ENCODE peak calls at places on chromosomes 5 and 9, in six cellular contexts. One of them, this sample, is unnamed. For H3K4me1, the result is how much of the 10 kb centered on the place peaks cover.

GRCh38 chr9:108262836-108263235 is 593.0 kb downstream of the ACTL7B start:
- DNase-seq in H9: no peak
- DNase-seq in IMR-90: no peak
- DNase-seq in mesenchymal stem cell: no peak
- DNase-seq in H1: no peak
- DNase-seq in trophoblast cell: no peak
- DNase-seq in this sample: no peak

GRCh38 chr5:14364576-14365472 is 216.8 kb upstream of the OTULINL start:
- DNase-seq in mesenchymal stem cell: no peak
- DNase-seq in IMR-90: no peak
- DNase-seq in H1: peak
- DNase-seq in H9: peak
- DNase-seq in trophoblast cell: peak
- DNase-seq in this sample: no peak

GRCh38 chr9:114238919-114239879 is 83.7 kb upstream of the ORM1 start:
- DNase-seq in H9: peak
- DNase-seq in trophoblast cell: peak
- DNase-seq in H1: no peak
- DNase-seq in mesenchymal stem cell: peak
- DNase-seq in IMR-90: peak
- DNase-seq in this sample: no peak

GRCh38 chr9:33329117-33329563 is 38.8 kb downstream of the NFX1 start:
- DNase-seq in H9: no peak
- DNase-seq in mesenchymal stem cell: peak
- DNase-seq in trophoblast cell: peak
- DNase-seq in H1: no peak
- DNase-seq in IMR-90: peak
- DNase-seq in this sample: no peak

GRCh38 chr5:33788922-33789321 is 102.9 kb downstream of the ADAMTS12 start:
- DNase-seq in trophoblast cell: peak
- DNase-seq in H9: no peak
- DNase-seq in mesenchymal stem cell: peak
- DNase-seq in H1: no peak
- DNase-seq in IMR-90: peak
- DNase-seq in this sample: no peak

GRCh38 chr5:139052975-139053374 is 145.2 kb downstream of the SIL1 start:
- DNase-seq in trophoblast cell: no peak
- DNase-seq in H9: no peak
- DNase-seq in H1: no peak
- DNase-seq in mesenchymal stem cell: no peak
- DNase-seq in IMR-90: no peak
- DNase-seq in this sample: no peak

GRCh38 chr5:150082364-150082763 is 4.0 kb downstream of the CSF1R start:
- DNase-seq in trophoblast cell: no peak
- DNase-seq in H1: no peak
- DNase-seq in mesenchymal stem cell: no peak
- DNase-seq in IMR-90: no peak
- DNase-seq in H9: no peak
- DNase-seq in this sample: no peak

GRCh38 chr5:74642543-74642863 is 2.0 kb upstream of the ENC1 start:
- DNase-seq in H9: no peak
- DNase-seq in trophoblast cell: no peak
- DNase-seq in mesenchymal stem cell: no peak
- DNase-seq in IMR-90: no peak
- DNase-seq in H1: no peak
- DNase-seq in this sample: no peak

GRCh38 chr5:177486256-177486655 is 11.1 kb downstream of the PDLIM7 start:
- DNase-seq in mesenchymal stem cell: no peak
- DNase-seq in trophoblast cell: no peak
- DNase-seq in IMR-90: no peak
- DNase-seq in H9: no peak
- DNase-seq in H1: no peak
- DNase-seq in this sample: no peak

GRCh38 chr5:153211052-153211451 is 279.4 kb upstream of the GRIA1 start:
- DNase-seq in mesenchymal stem cell: no peak
- DNase-seq in IMR-90: no peak
- DNase-seq in H9: no peak
- DNase-seq in trophoblast cell: no peak
- DNase-seq in H1: no peak
- DNase-seq in this sample: peak

GRCh38 chr9:6209966-6210365 is 5.6 kb upstream of the IL33 start:
- DNase-seq in mesenchymal stem cell: no peak
- DNase-seq in IMR-90: no peak
- DNase-seq in H1: no peak
- DNase-seq in H9: no peak
- DNase-seq in trophoblast cell: no peak
- DNase-seq in this sample: no peak

GRCh38 chr5:8650197-8650596 is 781.2 kb downstream of the MTRR start:
- DNase-seq in H1: no peak
- DNase-seq in IMR-90: peak
- DNase-seq in H9: no peak
- DNase-seq in trophoblast cell: no peak
- DNase-seq in mesenchymal stem cell: no peak
- DNase-seq in this sample: no peak

GRCh38 chr9:128485414-128485855 is 19.1 kb upstream of the GLE1 start:
- DNase-seq in mesenchymal stem cell: no peak
- DNase-seq in trophoblast cell: no peak
- DNase-seq in H1: no peak
- DNase-seq in H9: no peak
- DNase-seq in IMR-90: no peak
- DNase-seq in this sample: no peak

GRCh38 chr9:128917151-128917849 is 3.5 kb upstream of the PHYHD1 start:
- DNase-seq in H1: no peak
- DNase-seq in mesenchymal stem cell: no peak
- DNase-seq in trophoblast cell: no peak
- DNase-seq in IMR-90: peak
- DNase-seq in H9: no peak
- DNase-seq in this sample: no peak

GRCh38 chr5:181037365-181037861 is 2.7 kb upstream of the BTNL9 start:
- DNase-seq in IMR-90: no peak
- DNase-seq in H1: no peak
- DNase-seq in trophoblast cell: no peak
- DNase-seq in mesenchymal stem cell: no peak
- DNase-seq in H9: peak
- DNase-seq in this sample: no peak

GRCh38 chr5:148956632-148957385 is 106.1 kb downstream of the SH3TC2 start:
- DNase-seq in trophoblast cell: peak
- DNase-seq in H9: peak
- DNase-seq in IMR-90: peak
- DNase-seq in H1: no peak
- DNase-seq in mesenchymal stem cell: no peak
- DNase-seq in this sample: no peak

GRCh38 chr5:93378073-93378472 is 202.9 kb downstream of the NR2F1-AS1 start:
- DNase-seq in H1: no peak
- DNase-seq in trophoblast cell: no peak
- DNase-seq in H9: no peak
- DNase-seq in mesenchymal stem cell: peak
- DNase-seq in IMR-90: peak
- DNase-seq in this sample: no peak

GRCh38 chr9:87337335-87338074 is 160.2 kb upstream of the DAPK1 start:
- DNase-seq in trophoblast cell: peak
- DNase-seq in H1: peak
- DNase-seq in H9: peak
- DNase-seq in IMR-90: no peak
- DNase-seq in mesenchymal stem cell: peak
- DNase-seq in this sample: peak

GRCh38 chr9:5587024-5587423 is 41.9 kb upstream of the RIC1 start:
- DNase-seq in trophoblast cell: peak
- DNase-seq in mesenchymal stem cell: peak
- DNase-seq in IMR-90: peak
- DNase-seq in H1: no peak
- DNase-seq in H9: no peak
- DNase-seq in this sample: no peak

GRCh38 chr5:36363101-36363500 is 61.4 kb upstream of the RANBP3L start:
- DNase-seq in H9: peak
- DNase-seq in H1: no peak
- DNase-seq in IMR-90: peak
- DNase-seq in trophoblast cell: peak
- DNase-seq in mesenchymal stem cell: peak
- DNase-seq in this sample: no peak

GRCh38 chr5:80667384-80667783 is 12.6 kb upstream of the DHFR start:
- DNase-seq in H9: no peak
- DNase-seq in IMR-90: no peak
- DNase-seq in mesenchymal stem cell: no peak
- DNase-seq in trophoblast cell: no peak
- DNase-seq in H1: no peak
- DNase-seq in this sample: no peak

GRCh38 chr9:94026816-94027215 is 57.4 kb upstream of the PTPDC1 start:
- DNase-seq in trophoblast cell: no peak
- DNase-seq in H9: no peak
- DNase-seq in mesenchymal stem cell: no peak
- DNase-seq in H1: no peak
- DNase-seq in IMR-90: no peak
- DNase-seq in this sample: no peak

GRCh38 chr5:40834391-40834848 is 602 bp downstream of the RPL37 start:
- DNase-seq in trophoblast cell: peak
- DNase-seq in IMR-90: peak
- DNase-seq in mesenchymal stem cell: peak
- DNase-seq in H9: no peak
- DNase-seq in H1: no peak
- DNase-seq in this sample: no peak

GRCh38 chr5:125668904-125669303 is 754.3 kb upstream of the GRAMD2B start:
- DNase-seq in H9: peak
- DNase-seq in IMR-90: no peak
- DNase-seq in H1: peak
- DNase-seq in trophoblast cell: no peak
- DNase-seq in mesenchymal stem cell: no peak
- DNase-seq in this sample: no peak

GRCh38 chr5:109454726-109455505 is 45.1 kb upstream of the PJA2 start:
- DNase-seq in mesenchymal stem cell: peak
- DNase-seq in trophoblast cell: peak
- DNase-seq in H1: no peak
- DNase-seq in IMR-90: peak
- DNase-seq in H9: no peak
- DNase-seq in this sample: no peak

GRCh38 chr5:6448622-6449464 is at the start of gene UBE2QL1:
- DNase-seq in H1: no peak
- DNase-seq in IMR-90: no peak
- DNase-seq in H9: peak
- DNase-seq in trophoblast cell: peak
- DNase-seq in mesenchymal stem cell: peak
- DNase-seq in this sample: no peak

GRCh38 chr9:134407123-134407779 is 81.0 kb downstream of the RXRA start:
- DNase-seq in mesenchymal stem cell: peak
- DNase-seq in H9: peak
- DNase-seq in H1: no peak
- DNase-seq in IMR-90: peak
- DNase-seq in trophoblast cell: peak
- DNase-seq in this sample: peak

GRCh38 chr5:55925677-55926076 is 69.1 kb downstream of the IL6ST start:
- DNase-seq in trophoblast cell: peak
- DNase-seq in mesenchymal stem cell: no peak
- DNase-seq in IMR-90: no peak
- DNase-seq in H9: no peak
- DNase-seq in H1: no peak
- DNase-seq in this sample: no peak

GRCh38 chr5:55925181-55925580 is 69.6 kb downstream of the IL6ST start:
- DNase-seq in H1: no peak
- DNase-seq in IMR-90: no peak
- DNase-seq in trophoblast cell: no peak
- DNase-seq in mesenchymal stem cell: no peak
- DNase-seq in H9: no peak
- DNase-seq in this sample: no peak

GRCh38 chr5:55927861-55928655 is 66.7 kb downstream of the IL6ST start:
- DNase-seq in mesenchymal stem cell: peak
- DNase-seq in IMR-90: no peak
- DNase-seq in H9: no peak
- DNase-seq in H1: no peak
- DNase-seq in trophoblast cell: peak
- DNase-seq in this sample: no peak

GRCh38 chr5:55924744-55925143 is 70.0 kb downstream of the IL6ST start:
- DNase-seq in trophoblast cell: no peak
- DNase-seq in H9: no peak
- DNase-seq in IMR-90: no peak
- DNase-seq in H1: no peak
- DNase-seq in mesenchymal stem cell: no peak
- DNase-seq in this sample: no peak

DNA sequence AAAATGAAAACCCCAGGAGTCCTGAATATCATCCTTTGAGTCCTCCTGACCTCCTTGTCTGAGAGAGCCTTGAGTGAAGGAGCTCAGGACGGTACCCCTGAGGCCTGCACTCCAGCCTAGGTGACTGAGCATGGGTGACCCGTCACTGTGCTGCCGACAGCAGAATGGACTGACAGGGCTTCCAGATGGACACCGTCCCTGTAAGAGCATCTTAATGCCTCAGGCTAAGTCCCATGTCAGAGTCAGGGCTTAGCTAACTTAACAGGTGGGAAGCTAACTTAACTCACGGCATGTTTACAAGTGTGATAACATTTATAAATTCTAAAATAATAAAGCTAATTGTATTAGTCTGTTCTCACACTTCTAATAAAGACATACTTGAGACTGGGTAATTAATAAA is 68.3 kb downstream of the IL6ST start:
- DNase-seq in trophoblast cell: peak
- DNase-seq in IMR-90: no peak
- DNase-seq in mesenchymal stem cell: no peak
- DNase-seq in H9: no peak
- DNase-seq in H1: no peak
- DNase-seq in this sample: no peak
- H2AFZ ChIP-seq in trophoblast cell: no peak
- H2AFZ ChIP-seq in IMR-90: no peak
- H2AFZ ChIP-seq in mesenchymal stem cell: no peak
- H2AFZ ChIP-seq in H9: no peak
- H2AFZ ChIP-seq in H1: no peak
- H2AFZ ChIP-seq in this sample: no peak

DNA sequence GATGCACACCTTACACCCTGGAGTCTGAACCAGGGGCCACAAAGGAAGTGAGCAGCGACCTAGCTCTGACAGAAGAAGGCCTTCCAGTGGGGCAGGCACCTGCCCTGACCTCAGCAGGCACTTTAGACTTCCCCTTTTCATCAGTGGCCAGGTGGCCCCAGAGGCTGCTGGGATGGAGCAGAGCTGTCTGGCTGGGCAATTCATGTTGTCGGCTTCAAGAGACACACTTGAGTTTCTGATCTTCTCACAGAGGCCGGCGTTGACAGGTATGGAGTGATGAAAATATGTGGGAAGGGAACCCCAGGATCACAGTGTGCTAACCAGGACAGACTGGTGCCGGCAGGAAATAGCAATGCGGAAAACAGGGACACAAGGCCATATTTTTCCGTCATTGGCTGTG is 375.5 kb downstream of the CTNND2 start:
- DNase-seq in IMR-90: no peak
- DNase-seq in trophoblast cell: no peak
- DNase-seq in mesenchymal stem cell: no peak
- DNase-seq in H9: no peak
- DNase-seq in H1: no peak
- DNase-seq in this sample: no peak
- H4K91ac ChIP-seq in IMR-90: no peak
- H4K91ac ChIP-seq in trophoblast cell: no peak
- H4K91ac ChIP-seq in mesenchymal stem cell: no peak
- H4K91ac ChIP-seq in H9: no peak
- H4K91ac ChIP-seq in H1: no peak
- H4K91ac ChIP-seq in this sample: no peak

GRCh38 chr5:172871982-172872381 is 37.9 kb downstream of the ERGIC1 start:
- DNase-seq in IMR-90: peak
- DNase-seq in H1: no peak
- DNase-seq in trophoblast cell: no peak
- DNase-seq in H9: no peak
- DNase-seq in mesenchymal stem cell: peak
- DNase-seq in this sample: no peak
- H3K4me1 ChIP-seq in IMR-90: half or more
- H3K4me1 ChIP-seq in H1: under half
- H3K4me1 ChIP-seq in trophoblast cell: under half
- H3K4me1 ChIP-seq in H9: under half
- H3K4me1 ChIP-seq in mesenchymal stem cell: half or more
- H3K4me1 ChIP-seq in this sample: under half

GRCh38 chr9:110655723-110656641 is 12.6 kb upstream of the MUSK start:
- DNase-seq in H9: no peak
- DNase-seq in H1: no peak
- DNase-seq in mesenchymal stem cell: peak
- DNase-seq in IMR-90: peak
- DNase-seq in trophoblast cell: no peak
- DNase-seq in this sample: no peak
- H2AFZ ChIP-seq in H9: no peak
- H2AFZ ChIP-seq in H1: no peak
- H2AFZ ChIP-seq in mesenchymal stem cell: no peak
- H2AFZ ChIP-seq in IMR-90: no peak
- H2AFZ ChIP-seq in trophoblast cell: no peak
- H2AFZ ChIP-seq in this sample: no peak